ENCODE peak calls at places on chromosomes 11 and 22, in eight cellular contexts. One of them, this sample, is unnamed.

GRCh38 chr22:50544078-50544745 is 1.5 kb upstream of the KLHDC7B start:
- DNase-seq in tibial nerve: peak
- DNase-seq in GM12864: no peak
- DNase-seq in IMR-90: peak
- DNase-seq in bronchial epithelial cell: peak
- DNase-seq in endothelial cell: peak
- DNase-seq in transverse colon: peak
- DNase-seq in AG10803: peak
- DNase-seq in this sample: peak

GRCh38 chr11:66950113-66950535 is 8.1 kb downstream of the PC start:
- DNase-seq in IMR-90: peak
- DNase-seq in AG10803: peak
- DNase-seq in GM12864: no peak
- DNase-seq in transverse colon: peak
- DNase-seq in tibial nerve: no peak
- DNase-seq in bronchial epithelial cell: peak
- DNase-seq in endothelial cell: no peak
- DNase-seq in this sample: peak

GRCh38 chr22:42436402-42436801 is 4.2 kb upstream of the NFAM1 start:
- DNase-seq in transverse colon: no peak
- DNase-seq in tibial nerve: no peak
- DNase-seq in AG10803: no peak
- DNase-seq in bronchial epithelial cell: no peak
- DNase-seq in endothelial cell: no peak
- DNase-seq in IMR-90: no peak
- DNase-seq in GM12864: no peak
- DNase-seq in this sample: no peak

GRCh38 chr11:96875772-96876171 is 486.0 kb downstream of the JRKL start:
- DNase-seq in IMR-90: no peak
- DNase-seq in transverse colon: no peak
- DNase-seq in tibial nerve: no peak
- DNase-seq in GM12864: no peak
- DNase-seq in bronchial epithelial cell: no peak
- DNase-seq in endothelial cell: no peak
- DNase-seq in AG10803: no peak
- DNase-seq in this sample: no peak

GRCh38 chr11:114304969-114305368 is 8.8 kb downstream of the NNMT start:
- DNase-seq in AG10803: no peak
- DNase-seq in transverse colon: no peak
- DNase-seq in GM12864: no peak
- DNase-seq in endothelial cell: no peak
- DNase-seq in tibial nerve: no peak
- DNase-seq in bronchial epithelial cell: no peak
- DNase-seq in IMR-90: no peak
- DNase-seq in this sample: no peak

GRCh38 chr11:67584205-67584880 is 731 bp downstream of the GSTP1 start:
- DNase-seq in transverse colon: peak
- DNase-seq in endothelial cell: peak
- DNase-seq in tibial nerve: peak
- DNase-seq in IMR-90: peak
- DNase-seq in bronchial epithelial cell: peak
- DNase-seq in GM12864: no peak
- DNase-seq in AG10803: peak
- DNase-seq in this sample: peak

GRCh38 chr22:30413001-30413400 is 12.6 kb upstream of the MTFP1 start:
- DNase-seq in GM12864: no peak
- DNase-seq in tibial nerve: no peak
- DNase-seq in bronchial epithelial cell: no peak
- DNase-seq in transverse colon: no peak
- DNase-seq in AG10803: no peak
- DNase-seq in endothelial cell: no peak
- DNase-seq in IMR-90: no peak
- DNase-seq in this sample: no peak

GRCh38 chr11:45215098-45215497 is 68.7 kb downstream of the PRDM11 start:
- DNase-seq in bronchial epithelial cell: no peak
- DNase-seq in IMR-90: no peak
- DNase-seq in endothelial cell: no peak
- DNase-seq in transverse colon: no peak
- DNase-seq in AG10803: no peak
- DNase-seq in tibial nerve: no peak
- DNase-seq in GM12864: no peak
- DNase-seq in this sample: no peak

GRCh38 chr22:47281126-47282106 is 519.0 kb downstream of the TBC1D22A start:
- DNase-seq in transverse colon: no peak
- DNase-seq in tibial nerve: no peak
- DNase-seq in AG10803: peak
- DNase-seq in bronchial epithelial cell: no peak
- DNase-seq in IMR-90: peak
- DNase-seq in GM12864: no peak
- DNase-seq in endothelial cell: no peak
- DNase-seq in this sample: peak

GRCh38 chr11:66264893-66265292 is 3.5 kb upstream of the RAB1B start:
- DNase-seq in bronchial epithelial cell: no peak
- DNase-seq in tibial nerve: no peak
- DNase-seq in AG10803: no peak
- DNase-seq in endothelial cell: no peak
- DNase-seq in GM12864: no peak
- DNase-seq in IMR-90: no peak
- DNase-seq in transverse colon: peak
- DNase-seq in this sample: no peak

GRCh38 chr11:67437082-67437821 is at the start of gene PTPRCAP:
- DNase-seq in GM12864: no peak
- DNase-seq in tibial nerve: no peak
- DNase-seq in AG10803: no peak
- DNase-seq in bronchial epithelial cell: no peak
- DNase-seq in endothelial cell: no peak
- DNase-seq in transverse colon: peak
- DNase-seq in IMR-90: no peak
- DNase-seq in this sample: no peak

GRCh38 chr11:60204922-60205321 is 22.0 kb upstream of the MS4A6A start:
- DNase-seq in AG10803: no peak
- DNase-seq in transverse colon: no peak
- DNase-seq in endothelial cell: no peak
- DNase-seq in tibial nerve: no peak
- DNase-seq in GM12864: no peak
- DNase-seq in bronchial epithelial cell: no peak
- DNase-seq in IMR-90: no peak
- DNase-seq in this sample: no peak

GRCh38 chr11:2468363-2469240 is 23.8 kb downstream of the KCNQ1 start:
- DNase-seq in AG10803: no peak
- DNase-seq in endothelial cell: no peak
- DNase-seq in IMR-90: no peak
- DNase-seq in GM12864: no peak
- DNase-seq in transverse colon: no peak
- DNase-seq in bronchial epithelial cell: no peak
- DNase-seq in tibial nerve: no peak
- DNase-seq in this sample: no peak

DNA sequence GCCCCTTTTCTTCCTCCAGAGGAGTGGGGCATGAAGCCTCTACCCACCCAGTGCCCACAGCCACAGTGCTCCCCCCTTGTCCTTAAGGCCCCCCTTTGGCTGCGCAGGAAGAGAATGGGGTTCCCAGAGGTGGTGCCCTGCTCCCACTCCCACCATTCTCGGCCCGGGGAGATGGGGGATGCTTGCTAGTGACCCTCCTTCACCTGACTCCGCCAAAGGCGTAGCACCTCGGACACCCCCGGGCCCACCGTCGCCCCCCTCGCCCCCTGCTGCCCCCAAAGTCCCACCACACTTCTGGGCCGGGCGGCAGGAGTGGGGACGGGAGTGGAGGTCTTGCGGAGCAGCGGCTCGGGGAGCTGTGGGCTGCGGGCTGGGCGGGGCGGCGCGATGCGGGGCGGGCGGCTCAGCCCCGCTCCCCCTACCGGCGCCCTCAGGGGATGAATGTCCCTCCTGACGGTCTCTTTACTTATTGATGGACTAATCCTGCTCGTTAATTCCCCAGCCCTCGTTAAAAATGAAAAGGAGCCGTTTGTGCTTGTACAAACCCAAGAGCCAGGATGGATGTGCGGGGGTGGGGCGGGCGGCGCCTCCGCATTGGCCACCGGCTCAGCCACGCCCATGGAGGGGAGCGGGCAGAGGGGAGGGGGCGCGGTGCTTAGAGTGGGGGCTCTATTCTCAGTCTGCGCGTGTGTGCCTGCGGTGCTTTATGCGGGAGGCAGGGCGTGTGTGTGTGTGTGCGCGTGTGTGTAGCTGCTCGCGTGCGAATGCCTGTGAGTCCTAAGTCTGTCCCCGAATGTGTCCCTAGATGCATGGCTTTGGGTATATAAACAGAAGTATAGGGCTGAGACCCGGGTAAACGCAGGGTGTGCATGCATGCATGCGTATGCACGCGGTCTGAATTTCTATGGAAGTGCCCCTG is 25.6 kb downstream of the SYT7 start:
- DNase-seq in IMR-90: no peak
- DNase-seq in GM12864: no peak
- DNase-seq in bronchial epithelial cell: no peak
- DNase-seq in endothelial cell: peak
- DNase-seq in AG10803: no peak
- DNase-seq in transverse colon: no peak
- DNase-seq in tibial nerve: no peak
- DNase-seq in this sample: no peak
- TF ChIP-seq CTCF in IMR-90: peak
- TF ChIP-seq CTCF in GM12864: no peak
- TF ChIP-seq CTCF in bronchial epithelial cell: peak
- TF ChIP-seq CTCF in endothelial cell: peak
- TF ChIP-seq CTCF in AG10803: no peak
- TF ChIP-seq CTCF in transverse colon: no peak
- TF ChIP-seq CTCF in tibial nerve: no peak
- TF ChIP-seq CTCF in this sample: peak

DNA sequence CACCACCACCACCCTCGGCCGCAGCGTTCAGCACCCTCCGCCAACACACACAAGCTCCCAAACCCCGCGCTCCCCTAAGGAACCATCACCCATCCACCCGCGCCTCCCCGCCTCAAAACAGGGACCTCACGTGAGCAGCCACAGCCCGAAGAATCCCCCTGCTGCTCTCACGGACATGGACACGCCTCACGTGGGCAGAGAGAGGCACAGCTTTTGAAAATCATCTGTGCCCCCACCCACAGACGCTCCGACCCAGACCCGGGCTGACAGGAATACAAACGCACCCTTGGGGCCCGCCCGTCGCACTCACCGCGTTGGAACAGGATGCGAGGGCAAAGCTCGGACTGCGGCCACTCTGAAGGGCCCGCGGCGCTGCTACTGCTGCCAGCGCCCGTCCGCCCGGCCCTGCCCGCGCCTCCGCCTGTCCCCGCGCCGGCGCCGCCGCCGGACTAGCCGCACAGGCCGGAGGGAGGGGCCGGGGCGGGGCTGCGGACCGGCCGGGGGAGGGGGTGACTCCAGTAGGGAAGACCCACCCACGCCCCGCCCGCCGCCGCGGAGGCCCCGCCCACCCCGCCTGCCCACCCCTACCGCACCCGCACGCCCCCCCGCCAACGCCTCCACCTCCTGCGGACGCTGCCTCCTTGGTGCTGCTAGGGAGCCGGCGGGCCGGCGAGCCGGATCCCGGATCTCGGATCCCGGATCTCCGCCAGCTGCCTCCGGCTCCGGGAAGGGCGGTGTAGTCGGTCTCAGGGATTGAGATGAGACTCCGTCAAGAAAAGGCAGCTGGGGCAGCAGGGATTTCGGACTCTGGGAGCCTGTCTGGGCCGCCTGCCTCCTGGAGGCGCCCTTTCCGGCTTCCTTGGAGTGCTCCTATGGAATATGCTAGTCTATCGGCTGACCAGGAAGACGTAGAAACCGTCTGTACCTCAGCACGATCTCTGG is at the start of gene TRIM3:
- DNase-seq in transverse colon: peak
- DNase-seq in AG10803: peak
- DNase-seq in tibial nerve: peak
- DNase-seq in IMR-90: peak
- DNase-seq in bronchial epithelial cell: peak
- DNase-seq in endothelial cell: peak
- DNase-seq in GM12864: no peak
- DNase-seq in this sample: peak
- TF ChIP-seq CTCF in transverse colon: peak
- TF ChIP-seq CTCF in AG10803: peak
- TF ChIP-seq CTCF in tibial nerve: peak
- TF ChIP-seq CTCF in IMR-90: peak
- TF ChIP-seq CTCF in bronchial epithelial cell: peak
- TF ChIP-seq CTCF in endothelial cell: no peak
- TF ChIP-seq CTCF in GM12864: no peak
- TF ChIP-seq CTCF in this sample: peak

DNA sequence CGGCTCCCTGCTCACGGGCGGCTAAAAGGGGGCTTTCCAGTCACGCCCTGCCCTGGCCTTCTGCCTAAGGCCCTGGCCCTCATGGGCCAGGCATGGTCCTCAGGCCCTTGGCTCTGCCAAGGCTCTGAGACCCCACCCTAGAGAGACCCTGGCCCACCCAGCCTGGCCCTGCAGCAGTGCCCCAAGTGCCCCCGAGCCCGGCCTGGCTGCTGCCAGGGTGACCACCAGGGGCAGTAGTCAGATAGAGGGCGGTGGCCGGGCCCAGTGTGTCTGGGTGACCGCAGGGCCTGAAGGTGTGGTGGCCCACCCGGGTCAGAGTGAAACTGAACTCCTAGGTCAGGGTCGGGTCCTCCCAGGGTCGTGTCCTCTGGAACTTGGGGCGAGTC is 29.4 kb upstream of the CCDC188 start:
- DNase-seq in bronchial epithelial cell: no peak
- DNase-seq in AG10803: no peak
- DNase-seq in endothelial cell: peak
- DNase-seq in transverse colon: no peak
- DNase-seq in IMR-90: no peak
- DNase-seq in GM12864: no peak
- DNase-seq in tibial nerve: no peak
- DNase-seq in this sample: no peak
- TF ChIP-seq CTCF in bronchial epithelial cell: no peak
- TF ChIP-seq CTCF in AG10803: no peak
- TF ChIP-seq CTCF in endothelial cell: peak
- TF ChIP-seq CTCF in transverse colon: no peak
- TF ChIP-seq CTCF in IMR-90: peak
- TF ChIP-seq CTCF in GM12864: peak
- TF ChIP-seq CTCF in tibial nerve: no peak
- TF ChIP-seq CTCF in this sample: peak

GRCh38 chr22:32548039-32548438 is 73.4 kb downstream of the FBXO7 start:
- DNase-seq in GM12864: no peak
- DNase-seq in tibial nerve: no peak
- DNase-seq in endothelial cell: no peak
- DNase-seq in AG10803: no peak
- DNase-seq in bronchial epithelial cell: no peak
- DNase-seq in transverse colon: no peak
- DNase-seq in IMR-90: no peak
- DNase-seq in this sample: no peak

GRCh38 chr22:32556150-32556549 is 81.5 kb downstream of the FBXO7 start:
- DNase-seq in endothelial cell: no peak
- DNase-seq in bronchial epithelial cell: no peak
- DNase-seq in tibial nerve: no peak
- DNase-seq in transverse colon: no peak
- DNase-seq in IMR-90: no peak
- DNase-seq in GM12864: no peak
- DNase-seq in AG10803: no peak
- DNase-seq in this sample: no peak

GRCh38 chr22:32555546-32555945 is 80.9 kb downstream of the FBXO7 start:
- DNase-seq in endothelial cell: no peak
- DNase-seq in transverse colon: no peak
- DNase-seq in GM12864: no peak
- DNase-seq in AG10803: no peak
- DNase-seq in tibial nerve: no peak
- DNase-seq in IMR-90: no peak
- DNase-seq in bronchial epithelial cell: no peak
- DNase-seq in this sample: no peak

GRCh38 chr22:32557424-32557823 is 82.8 kb downstream of the FBXO7 start:
- DNase-seq in tibial nerve: no peak
- DNase-seq in transverse colon: no peak
- DNase-seq in AG10803: peak
- DNase-seq in IMR-90: no peak
- DNase-seq in GM12864: no peak
- DNase-seq in endothelial cell: no peak
- DNase-seq in bronchial epithelial cell: peak
- DNase-seq in this sample: peak

GRCh38 chr22:32552540-32552939 is 77.9 kb downstream of the FBXO7 start:
- DNase-seq in GM12864: no peak
- DNase-seq in bronchial epithelial cell: no peak
- DNase-seq in IMR-90: no peak
- DNase-seq in transverse colon: no peak
- DNase-seq in tibial nerve: no peak
- DNase-seq in endothelial cell: no peak
- DNase-seq in AG10803: no peak
- DNase-seq in this sample: no peak
- TF ChIP-seq CTCF in GM12864: no peak
- TF ChIP-seq CTCF in bronchial epithelial cell: no peak
- TF ChIP-seq CTCF in IMR-90: no peak
- TF ChIP-seq CTCF in transverse colon: no peak
- TF ChIP-seq CTCF in tibial nerve: no peak
- TF ChIP-seq CTCF in endothelial cell: no peak
- TF ChIP-seq CTCF in AG10803: no peak
- TF ChIP-seq CTCF in this sample: no peak

This sample was measured in HFFc6.